ENCODE peak calls at places on chromosome 7, in four cellular contexts. J, W, H and O are unnamed samples.

GRCh38 chr7:135414850-135415439 is 95.0 kb downstream of the CNOT4 start:
- DNase-seq in J (no peak), W (no peak), H (peak; percentile 25), O (no peak)

GRCh38 chr7:155459133-155459866 is 1.4 kb downstream of the EN2 start:
- DNase-seq in J (no peak), W (no peak), H (no peak), O (no peak)

GRCh38 chr7:28813238-28813962 is 144.7 kb downstream of the TRIL start:
- DNase-seq in J (no peak), W (no peak), H (no peak), O (no peak)

GRCh38 chr7:156604311-156604710 is 36.3 kb upstream of the RNF32 start:
- DNase-seq in J (no peak), W (no peak), H (no peak), O (no peak)

GRCh38 chr7:151599401-151600227 is 79.9 kb upstream of the RHEB start:
- DNase-seq in J (peak; percentile 75), W (no peak), H (no peak), O (no peak)

GRCh38 chr7:66732439-66732838 is 8.1 kb upstream of the RABGEF1 start:
- DNase-seq in J (no peak), W (no peak), H (no peak), O (no peak)

GRCh38 chr7:27697861-27698430 is 35.3 kb upstream of the HIBADH start:
- DNase-seq in J (no peak), W (peak; percentile 71), H (no peak), O (no peak)

GRCh38 chr7:152910545-152911013 is 151.0 kb downstream of the ACTR3B start:
- DNase-seq in J (no peak), W (no peak), H (no peak), O (no peak)

GRCh38 chr7:144824360-144824759 is 11.5 kb downstream of the TPK1 start:
- DNase-seq in J (no peak), W (no peak), H (no peak), O (no peak)

GRCh38 chr7:79828866-79829265 is 305.8 kb upstream of the GNAI1 start:
- DNase-seq in J (no peak), W (no peak), H (no peak), O (no peak)

GRCh38 chr7:38723327-38723726 is 92.2 kb upstream of the AMPH start:
- DNase-seq in J (no peak), W (no peak), H (no peak), O (no peak)

GRCh38 chr7:14195896-14196295 is 206.4 kb upstream of the ETV1 start:
- DNase-seq in J (no peak), W (no peak), H (no peak), O (no peak)

GRCh38 chr7:132276986-132277716 is 299.1 kb downstream of the PLXNA4 start:
- DNase-seq in J (no peak), W (no peak), H (no peak), O (no peak)

GRCh38 chr7:17625038-17625437 is 315.3 kb downstream of the SNX13 start:
- DNase-seq in J (no peak), W (no peak), H (no peak), O (no peak)

GRCh38 chr7:88455696-88456095 is 149.0 kb upstream of the STEAP4 start:
- DNase-seq in J (no peak), W (no peak), H (no peak), O (no peak)

GRCh38 chr7:131016230-131016629 is 282.2 kb upstream of the KLF14 start:
- DNase-seq in J (no peak), W (no peak), H (no peak), O (no peak)

GRCh38 chr7:151684408-151685175 is 164.9 kb upstream of the RHEB start:
- DNase-seq in J (no peak), W (no peak), H (no peak), O (no peak)

GRCh38 chr7:124813962-124814798 is 48.6 kb upstream of the GPR37 start:
- DNase-seq in J (no peak), W (no peak), H (no peak), O (no peak)

GRCh38 chr7:27169658-27170493 is 4.2 kb downstream of the HOXA10 start:
- DNase-seq in J (no peak), W (no peak), H (peak; percentile 14), O (no peak)

GRCh38 chr7:122148878-122149277 is 4.8 kb upstream of the AASS start:
- DNase-seq in J (no peak), W (no peak), H (no peak), O (no peak)

GRCh38 chr7:20173828-20174227 is 43.4 kb downstream of the MACC1 start:
- DNase-seq in J (no peak), W (no peak), H (no peak), O (no peak)